ENCODE peak calls at places on chromosomes 6 and 20, in five cellular contexts. V is NCI-H460, M is astrocyte of the spinal cord, G is NCI-H2171 treated with DMSO at 0.1 percent for 48 hours, F is H7. Y is an unnamed sample.

GRCh38 chr6:154447929-154448328 is 62.6 kb downstream of the CNKSR3 start:
- DNase-seq in M (peak), V (no peak), F (no peak), G (peak), Y (no peak)

GRCh38 chr20:15930324-15931305 is 642.6 kb downstream of the KIF16B start:
- DNase-seq in G (peak), V (peak), M (peak), F (no peak), Y (no peak)

GRCh38 chr20:52039746-52040145 is 151.8 kb downstream of the ZFP64 start:
- DNase-seq in F (no peak), M (no peak), G (peak), V (no peak), Y (no peak)

GRCh38 chr20:13610205-13610604 is 28.5 kb downstream of the TASP1 start:
- DNase-seq in G (no peak), M (no peak), F (peak), V (no peak), Y (no peak)

GRCh38 chr20:42432931-42433330 is 756.8 kb downstream of the PTPRT start:
- DNase-seq in M (no peak), G (no peak), V (no peak), F (no peak), Y (no peak)

GRCh38 chr6:2952557-2953095 is 18.7 kb downstream of the SERPINB6 start:
- DNase-seq in M (peak), F (peak), G (no peak), V (peak), Y (no peak)

GRCh38 chr6:119328254-119328653 is 21.3 kb downstream of the MAN1A1 start:
- DNase-seq in M (no peak), F (no peak), G (no peak), V (no peak), Y (no peak)

GRCh38 chr6:17485946-17486345 is 92.6 kb downstream of the CAP2 start:
- DNase-seq in F (no peak), V (no peak), G (no peak), M (no peak), Y (no peak)

GRCh38 chr6:125746731-125747588 is 2.5 kb upstream of the HEY2 start:
- DNase-seq in G (peak), V (no peak), F (peak), M (peak), Y (no peak)

GRCh38 chr6:29426654-29427053 is 11.9 kb downstream of the OR12D1 start:
- DNase-seq in V (no peak), G (no peak), M (no peak), F (no peak), Y (no peak)

GRCh38 chr6:125585470-125585869 is 164.0 kb upstream of the HEY2 start:
- DNase-seq in M (no peak), G (no peak), F (no peak), V (no peak), Y (no peak)

GRCh38 chr6:148342146-148343027 is at the start of gene SASH1:
- DNase-seq in M (peak), F (peak), G (peak), V (peak), Y (no peak)

GRCh38 chr6:170063431-170063830 is 227.4 kb downstream of the DLL1 start:
- DNase-seq in M (no peak), F (no peak), G (no peak), V (no peak), Y (no peak)

GRCh38 chr20:31496761-31497295 is 17.4 kb upstream of the HM13 start:
- DNase-seq in F (no peak), V (no peak), M (no peak), G (peak), Y (no peak)

GRCh38 chr6:6007311-6008113 is 787 bp upstream of the NRN1 start:
- DNase-seq in G (peak), F (peak), V (no peak), M (no peak), Y (no peak)

GRCh38 chr6:34521463-34522288 is 34.5 kb downstream of the SPDEF start:
- DNase-seq in F (no peak), G (no peak), M (no peak), V (no peak), Y (peak)